ENCODE peak calls at places on chromosomes 7 and 10, in seven cellular contexts. Y, K, J, P, R, N and O are unnamed samples.

GRCh38 chr7:55432937-55433784 is 68.0 kb downstream of the LANCL2 start:
- DNase-seq in Y (peak), K (no peak), J (peak), P (no peak), R (no peak), N (peak), O (peak)

GRCh38 chr10:13955426-13955825 is 368.7 kb downstream of the PRPF18 start:
- DNase-seq in Y (no peak), K (no peak), J (no peak), P (no peak), R (no peak), N (no peak), O (no peak)

GRCh38 chr10:72079356-72079755 is 9.0 kb downstream of the SPOCK2 start:
- DNase-seq in Y (no peak), K (peak), J (peak), P (no peak), R (peak), N (peak), O (peak)

GRCh38 chr7:113892818-113893217 is 26.0 kb downstream of the PPP1R3A start:
- DNase-seq in Y (no peak), K (no peak), J (no peak), P (no peak), R (no peak), N (no peak), O (no peak)

GRCh38 chr7:115217373-115217772 is 295.5 kb downstream of the MDFIC start:
- DNase-seq in Y (no peak), K (no peak), J (no peak), P (no peak), R (no peak), N (no peak), O (no peak)

GRCh38 chr10:130493021-130493420 is 356.8 kb downstream of the GLRX3 start:
- DNase-seq in Y (no peak), K (no peak), J (no peak), P (no peak), R (no peak), N (no peak), O (no peak)

GRCh38 chr10:56586391-56586790 is 225.3 kb upstream of the ZWINT start:
- DNase-seq in Y (no peak), K (no peak), J (no peak), P (no peak), R (no peak), N (no peak), O (no peak)

GRCh38 chr10:49283491-49283890 is 15.5 kb upstream of the C10orf71 start:
- DNase-seq in Y (no peak), K (no peak), J (no peak), P (no peak), R (no peak), N (no peak), O (no peak)

GRCh38 chr10:23194966-23195845 is 3.1 kb downstream of the PTF1A start:
- DNase-seq in Y (no peak), K (no peak), J (no peak), P (no peak), R (no peak), N (no peak), O (no peak)

GRCh38 chr7:12549106-12549505 is 21.4 kb upstream of the SCIN start:
- DNase-seq in Y (peak), K (no peak), J (no peak), P (no peak), R (no peak), N (no peak), O (no peak)

GRCh38 chr7:134174797-134175261 is 47.7 kb downstream of the LRGUK start:
- DNase-seq in Y (peak), K (no peak), J (no peak), P (no peak), R (no peak), N (peak), O (no peak)

GRCh38 chr7:27101906-27102577 is 441 bp downstream of the HOXA2 start:
- DNase-seq in Y (no peak), K (no peak), J (no peak), P (no peak), R (no peak), N (no peak), O (no peak)

GRCh38 chr10:97633921-97634320 is 621 bp upstream of the MORN4 start:
- DNase-seq in Y (no peak), K (peak), J (no peak), P (no peak), R (no peak), N (no peak), O (peak)

GRCh38 chr10:128643658-128644057 is 517.4 kb upstream of the MKI67 start:
- DNase-seq in Y (no peak), K (no peak), J (no peak), P (no peak), R (no peak), N (no peak), O (no peak)

GRCh38 chr7:2894118-2894940 is 50.2 kb upstream of the GNA12 start:
- DNase-seq in Y (no peak), K (peak), J (peak), P (no peak), R (no peak), N (peak), O (peak)

GRCh38 chr10:27944005-27944404 is 54.9 kb downstream of the ODAD2 start:
- DNase-seq in Y (no peak), K (no peak), J (no peak), P (no peak), R (no peak), N (no peak), O (no peak)

GRCh38 chr7:2658941-2659340 is 27.2 kb downstream of the TTYH3 start:
- DNase-seq in Y (no peak), K (no peak), J (no peak), P (no peak), R (peak), N (no peak), O (no peak)

GRCh38 chr7:106944035-106944665 is 79.1 kb downstream of the PIK3CG start:
- DNase-seq in Y (no peak), K (no peak), J (no peak), P (no peak), R (no peak), N (no peak), O (no peak)

GRCh38 chr7:117715784-117716445 is 157.3 kb downstream of the CTTNBP2 start:
- DNase-seq in Y (peak), K (no peak), J (peak), P (no peak), R (no peak), N (peak), O (peak)

GRCh38 chr10:10826125-10826524 is 191.5 kb upstream of the CELF2 start:
- DNase-seq in Y (peak), K (no peak), J (no peak), P (no peak), R (no peak), N (no peak), O (no peak)

GRCh38 chr7:131249003-131249402 is 78.7 kb upstream of the MKLN1 start:
- DNase-seq in Y (peak), K (no peak), J (no peak), P (peak), R (peak), N (no peak), O (no peak)

GRCh38 chr10:116385994-116386809 is 41.4 kb upstream of the PNLIPRP3 start:
- DNase-seq in Y (peak), K (no peak), J (peak), P (no peak), R (no peak), N (peak), O (peak)

GRCh38 chr7:137891016-137891655 is 44.4 kb upstream of the DGKI start:
- DNase-seq in Y (no peak), K (no peak), J (no peak), P (no peak), R (no peak), N (no peak), O (no peak)

GRCh38 chr10:43417950-43418768 is 9.2 kb upstream of the HNRNPF start:
- DNase-seq in Y (no peak), K (peak), J (no peak), P (no peak), R (no peak), N (peak), O (peak)

GRCh38 chr7:123747620-123748141 is 1.1 kb downstream of the WASL start:
- DNase-seq in Y (peak), K (peak), J (peak), P (peak), R (peak), N (peak), O (peak)

GRCh38 chr10:52226448-52226847 is 87.6 kb upstream of the DKK1 start:
- DNase-seq in Y (peak), K (no peak), J (no peak), P (no peak), R (no peak), N (no peak), O (no peak)

GRCh38 chr10:49384268-49384953 is 11.5 kb downstream of the DRGX start:
- DNase-seq in Y (no peak), K (no peak), J (no peak), P (no peak), R (no peak), N (no peak), O (no peak)

GRCh38 chr10:52348037-52348564 is 34.0 kb downstream of the DKK1 start:
- DNase-seq in Y (no peak), K (no peak), J (no peak), P (no peak), R (no peak), N (no peak), O (no peak)

GRCh38 chr10:2909921-2910320 is 157.4 kb upstream of the PFKP start:
- DNase-seq in Y (no peak), K (no peak), J (no peak), P (no peak), R (no peak), N (no peak), O (no peak)

GRCh38 chr10:44384601-44385422 is at the start of gene CXCL12:
- DNase-seq in Y (peak), K (peak), J (no peak), P (peak), R (peak), N (peak), O (no peak)

GRCh38 chr7:44638611-44639557 is 32.5 kb downstream of the OGDH start:
- DNase-seq in Y (peak), K (peak), J (peak), P (peak), R (peak), N (peak), O (peak)

GRCh38 chr10:77386833-77387232 is 250.8 kb downstream of the KCNMA1 start:
- DNase-seq in Y (peak), K (no peak), J (no peak), P (no peak), R (no peak), N (no peak), O (no peak)

GRCh38 chr7:104973909-104974415 is 40.0 kb upstream of the KMT2E start:
- DNase-seq in Y (peak), K (no peak), J (no peak), P (no peak), R (peak), N (no peak), O (no peak)

GRCh38 chr10:75229961-75230360 is 5.8 kb downstream of the COMTD1 start:
- DNase-seq in Y (peak), K (no peak), J (no peak), P (no peak), R (no peak), N (no peak), O (no peak)

GRCh38 chr7:64869912-64870562 is 33.0 kb upstream of the ZNF273 start:
- DNase-seq in Y (no peak), K (no peak), J (no peak), P (no peak), R (no peak), N (no peak), O (no peak)

GRCh38 chr7:82755705-82756551 is 312.4 kb upstream of the CACNA2D1 start:
- DNase-seq in Y (peak), K (no peak), J (no peak), P (no peak), R (no peak), N (no peak), O (no peak)

GRCh38 chr10:58963101-58963534 is 213.3 kb upstream of the PHYHIPL start:
- DNase-seq in Y (no peak), K (no peak), J (no peak), P (no peak), R (no peak), N (peak), O (peak)

GRCh38 chr7:111215550-111215949 is 124.6 kb downstream of the LRRN3 start:
- DNase-seq in Y (no peak), K (no peak), J (no peak), P (no peak), R (no peak), N (no peak), O (no peak)